ENCODE peak calls at places on chromosomes 3 and 15, in four cellular contexts. A is astrocyte of the spinal cord, W is activated gamma-delta T cell treated with Interleukin-2 at 50 U/mL for 16 hours, G is dorsolateral prefrontal cortex. U is an unnamed sample.

GRCh38 chr15:68646156-68646555 is 67.4 kb downstream of the CORO2B start:
- DNase-seq in A (no peak), W (no peak), G (peak), U (no peak)

GRCh38 chr15:75721462-75721922 is 8.8 kb upstream of the CSPG4 start:
- DNase-seq in A (no peak), W (no peak), G (no peak), U (no peak)

GRCh38 chr15:37148714-37149113 is 48.4 kb upstream of the MEIS2 start:
- DNase-seq in A (no peak), W (no peak), G (no peak), U (no peak)

GRCh38 chr3:124634210-124635168 is 95.8 kb upstream of the UMPS start:
- DNase-seq in A (no peak), W (no peak), G (no peak), U (no peak)

GRCh38 chr3:42699511-42699971 is 3.1 kb downstream of the HHATL start:
- DNase-seq in A (no peak), W (no peak), G (no peak), U (no peak)

GRCh38 chr15:48440084-48440483 is 108.9 kb downstream of the DUT start:
- DNase-seq in A (peak), W (no peak), G (no peak), U (peak)

GRCh38 chr3:180416111-180416541 is 185.8 kb upstream of the TTC14 start:
- DNase-seq in A (peak), W (no peak), G (no peak), U (no peak)

GRCh38 chr3:153944084-153944483 is 177.1 kb upstream of the ARHGEF26 start:
- DNase-seq in A (no peak), W (no peak), G (no peak), U (no peak)

GRCh38 chr3:123025642-123026521 is 1.7 kb downstream of the SEMA5B start:
- DNase-seq in A (no peak), W (no peak), G (peak), U (no peak)

GRCh38 chr3:44439499-44440295 is 37.8 kb downstream of the ZNF445 start:
- DNase-seq in A (peak), W (peak), G (no peak), U (peak)

GRCh38 chr15:74311734-74312444 is 55.6 kb downstream of the CYP11A1 start:
- DNase-seq in A (no peak), W (no peak), G (no peak), U (no peak)

GRCh38 chr3:141401584-141402475 is 33.5 kb downstream of the ZBTB38 start:
- DNase-seq in A (peak), W (peak), G (peak), U (no peak)

GRCh38 chr3:120802916-120803315 is 60.4 kb downstream of the GTF2E1 start:
- DNase-seq in A (no peak), W (no peak), G (no peak), U (no peak)

GRCh38 chr3:46095307-46095706 is 68.0 kb upstream of the XCR1 start:
- DNase-seq in A (no peak), W (no peak), G (no peak), U (no peak)

GRCh38 chr3:133377396-133377795 is 22.5 kb upstream of the BFSP2 start:
- DNase-seq in A (peak), W (no peak), G (no peak), U (peak)

GRCh38 chr3:186570941-186571643 is 572 bp downstream of the DNAJB11 start:
- DNase-seq in A (no peak), W (no peak), G (no peak), U (no peak)

GRCh38 chr3:12436514-12437222 is 47.6 kb upstream of the TSEN2 start:
- DNase-seq in A (peak), W (no peak), G (no peak), U (peak)

GRCh38 chr15:89751748-89752147 is 699 bp upstream of the MESP1 start:
- DNase-seq in A (no peak), W (no peak), G (no peak), U (no peak)

GRCh38 chr3:172616061-172616461 is 92.8 kb upstream of the TNFSF10 start:
- DNase-seq in A (peak), W (no peak), G (no peak), U (no peak)

GRCh38 chr3:101243285-101244211 is 76.8 kb downstream of the IMPG2 start:
- DNase-seq in A (no peak), W (no peak), G (no peak), U (no peak)

GRCh38 chr3:121202573-121202972 is 294.6 kb downstream of the STXBP5L start:
- DNase-seq in A (no peak), W (no peak), G (no peak), U (no peak)

GRCh38 chr3:110900583-110900982 is 171.0 kb upstream of the NECTIN3 start:
- DNase-seq in A (peak), W (no peak), G (no peak), U (peak)

GRCh38 chr3:185831195-185831594 is 6.4 kb upstream of the IGF2BP2 start:
- DNase-seq in A (no peak), W (no peak), G (no peak), U (no peak)

GRCh38 chr15:52294881-52295420 is 653 bp downstream of the MYO5C start:
- DNase-seq in A (no peak), W (no peak), G (no peak), U (no peak)

GRCh38 chr3:18249126-18249525 is 176.0 kb downstream of the SATB1 start:
- DNase-seq in A (peak), W (no peak), G (no peak), U (no peak)

GRCh38 chr15:62889141-62889661 is 153.3 kb upstream of the TPM1 start:
- DNase-seq in A (no peak), W (no peak), G (no peak), U (no peak)

GRCh38 chr3:54670269-54671000 is 257.4 kb downstream of the LRTM1 start:
- DNase-seq in A (no peak), W (no peak), G (peak), U (peak)

GRCh38 chr15:100980410-100981046 is 61.4 kb downstream of the LRRK1 start:
- DNase-seq in A (no peak), W (no peak), G (no peak), U (no peak)

GRCh38 chr15:77002954-77003912 is 8.3 kb downstream of the PSTPIP1 start:
- DNase-seq in A (no peak), W (peak), G (no peak), U (no peak)

GRCh38 chr15:100939786-100940185 is 20.6 kb downstream of the LRRK1 start:
- DNase-seq in A (no peak), W (no peak), G (no peak), U (no peak)

GRCh38 chr15:45291822-45292582 is 40.0 kb downstream of the SLC28A2 start:
- DNase-seq in A (no peak), W (no peak), G (no peak), U (no peak)